ENCODE peak calls at places on chromosomes 1 and 21, in seven cellular contexts. E is GM10248, Q is non-pigmented ciliary epithelial cell, J is nucleus accumbens, O is kidney epithelial cell, A is RPMI8226, U is Calu3. H is an unnamed sample.

GRCh38 chr1:36306210-36306901 is at the start of gene SH3D21:
- DNase-seq in E (peak), Q (no peak), J (no peak), O (no peak), A (peak), U (peak), H (no peak)

GRCh38 chr1:151993084-151993733 is 450 bp downstream of the S100A10 start:
- DNase-seq in E (peak), Q (no peak), J (no peak), O (no peak), A (peak), U (peak), H (no peak)

GRCh38 chr21:42973309-42973990 is 912 bp upstream of the PKNOX1 start:
- DNase-seq in E (no peak), Q (no peak), J (no peak), O (no peak), A (no peak), U (no peak), H (no peak)

GRCh38 chr1:188723332-188724020 is 1754.2 kb downstream of the BRINP3 start:
- DNase-seq in E (no peak), Q (no peak), J (no peak), O (no peak), A (no peak), U (no peak), H (no peak)

GRCh38 chr1:154955718-154956513 is at the start of gene PBXIP1:
- DNase-seq in E (peak), Q (peak), J (peak), O (peak), A (peak), U (peak), H (peak)

GRCh38 chr1:27392778-27393635 is 585 bp downstream of the GPR3 start:
- DNase-seq in E (no peak), Q (no peak), J (no peak), O (no peak), A (peak), U (peak), H (no peak)

GRCh38 chr1:11566042-11566825 is 87.3 kb downstream of the DISP3 start:
- DNase-seq in E (no peak), Q (no peak), J (no peak), O (no peak), A (no peak), U (no peak), H (no peak)

GRCh38 chr21:34306246-34306645 is 57.6 kb upstream of the KCNE2 start:
- DNase-seq in E (no peak), Q (no peak), J (no peak), O (no peak), A (no peak), U (no peak), H (no peak)

GRCh38 chr1:77643456-77643855 is 39.0 kb downstream of the ZZZ3 start:
- DNase-seq in E (no peak), Q (no peak), J (no peak), O (no peak), A (no peak), U (no peak), H (no peak)

H was measured in NCI-H460.